ENCODE peak calls at places on chromosomes 16 and 17, in five cellular contexts. One of them, this sample, is unnamed.

GRCh38 chr17:79715318-79716182 is 15.2 kb upstream of the ENPP7 start:
- DNase-seq in HepG2: peak
- DNase-seq in PC-3: no peak
- DNase-seq in IMR-90: no peak
- DNase-seq in endothelial cell of umbilical vein: no peak
- DNase-seq in this sample: no peak

GRCh38 chr16:9115277-9115676 is 23.8 kb downstream of the HAPSTR1 start:
- DNase-seq in HepG2: no peak
- DNase-seq in PC-3: peak
- DNase-seq in IMR-90: peak
- DNase-seq in endothelial cell of umbilical vein: no peak
- DNase-seq in this sample: peak

GRCh38 chr17:6701719-6702118 is 11.4 kb downstream of the SLC13A5 start:
- DNase-seq in HepG2: peak
- DNase-seq in PC-3: peak
- DNase-seq in IMR-90: no peak
- DNase-seq in endothelial cell of umbilical vein: peak
- DNase-seq in this sample: no peak

GRCh38 chr16:58652741-58653140 is 23.1 kb upstream of the CNOT1 start:
- DNase-seq in HepG2: peak
- DNase-seq in PC-3: no peak
- DNase-seq in IMR-90: peak
- DNase-seq in endothelial cell of umbilical vein: no peak
- DNase-seq in this sample: no peak

GRCh38 chr16:5428932-5429331 is 331.3 kb upstream of the EEF2KMT start:
- DNase-seq in HepG2: peak
- DNase-seq in PC-3: peak
- DNase-seq in IMR-90: no peak
- DNase-seq in endothelial cell of umbilical vein: no peak
- DNase-seq in this sample: no peak

GRCh38 chr16:89110641-89111040 is 17.0 kb downstream of the ACSF3 start:
- DNase-seq in HepG2: no peak
- DNase-seq in PC-3: no peak
- DNase-seq in IMR-90: no peak
- DNase-seq in endothelial cell of umbilical vein: no peak
- DNase-seq in this sample: no peak

GRCh38 chr17:48054238-48055185 is 6.4 kb downstream of the NFE2L1 start:
- DNase-seq in HepG2: no peak
- DNase-seq in PC-3: no peak
- DNase-seq in IMR-90: peak
- DNase-seq in endothelial cell of umbilical vein: no peak
- DNase-seq in this sample: peak

GRCh38 chr16:70638814-70639792 is 7.3 kb upstream of the IL34 start:
- DNase-seq in HepG2: peak
- DNase-seq in PC-3: no peak
- DNase-seq in IMR-90: peak
- DNase-seq in endothelial cell of umbilical vein: no peak
- DNase-seq in this sample: no peak

GRCh38 chr16:86747761-86748160 is 169.4 kb downstream of the FOXL1 start:
- DNase-seq in HepG2: no peak
- DNase-seq in PC-3: no peak
- DNase-seq in IMR-90: no peak
- DNase-seq in endothelial cell of umbilical vein: no peak
- DNase-seq in this sample: peak

GRCh38 chr17:18951941-18952842 is at the start of gene SLC5A10:
- DNase-seq in HepG2: peak
- DNase-seq in PC-3: peak
- DNase-seq in IMR-90: no peak
- DNase-seq in endothelial cell of umbilical vein: no peak
- DNase-seq in this sample: no peak

GRCh38 chr16:7513429-7513828 is 180.8 kb downstream of the RBFOX1 start:
- DNase-seq in HepG2: peak
- DNase-seq in PC-3: no peak
- DNase-seq in IMR-90: no peak
- DNase-seq in endothelial cell of umbilical vein: no peak
- DNase-seq in this sample: no peak

GRCh38 chr17:78399028-78399692 is 20.7 kb downstream of the PGS1 start:
- DNase-seq in HepG2: no peak
- DNase-seq in PC-3: no peak
- DNase-seq in IMR-90: no peak
- DNase-seq in endothelial cell of umbilical vein: no peak
- DNase-seq in this sample: no peak

GRCh38 chr17:78400581-78401240 is 22.3 kb downstream of the PGS1 start:
- DNase-seq in HepG2: no peak
- DNase-seq in PC-3: peak
- DNase-seq in IMR-90: no peak
- DNase-seq in endothelial cell of umbilical vein: no peak
- DNase-seq in this sample: peak

GRCh38 chr17:78401891-78402290 is 23.4 kb downstream of the PGS1 start:
- DNase-seq in HepG2: no peak
- DNase-seq in PC-3: no peak
- DNase-seq in IMR-90: no peak
- DNase-seq in endothelial cell of umbilical vein: no peak
- DNase-seq in this sample: no peak

GRCh38 chr17:78399693-78400144 is 21.3 kb downstream of the PGS1 start:
- DNase-seq in HepG2: peak
- DNase-seq in PC-3: peak
- DNase-seq in IMR-90: no peak
- DNase-seq in endothelial cell of umbilical vein: no peak
- DNase-seq in this sample: peak

DNA sequence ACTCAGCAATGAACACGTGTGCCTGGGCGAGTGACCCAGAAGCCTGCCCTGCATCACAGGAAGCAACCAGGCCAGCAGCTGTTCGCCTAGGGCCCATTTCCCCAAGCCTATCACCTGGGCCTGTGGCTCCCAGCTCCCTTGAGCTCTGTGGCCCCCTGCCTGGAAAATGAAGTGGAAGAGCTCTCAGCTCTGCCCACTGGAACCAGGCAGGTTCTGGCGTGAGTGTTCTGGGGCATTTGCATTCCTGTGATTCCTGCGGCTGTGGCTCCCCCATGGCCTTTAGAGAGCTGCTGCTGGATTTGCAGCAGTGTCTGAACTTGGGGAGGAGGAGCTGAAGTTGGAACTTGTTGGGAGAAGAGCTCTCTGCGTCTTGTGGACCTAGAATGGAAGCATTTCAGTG is 22.8 kb downstream of the PGS1 start:
- DNase-seq in HepG2: no peak
- DNase-seq in PC-3: no peak
- DNase-seq in IMR-90: peak
- DNase-seq in endothelial cell of umbilical vein: no peak
- DNase-seq in this sample: peak
- H3K9ac ChIP-seq in HepG2: no peak
- H3K9ac ChIP-seq in PC-3: no peak
- H3K9ac ChIP-seq in IMR-90: no peak
- H3K9ac ChIP-seq in endothelial cell of umbilical vein: no peak
- H3K9ac ChIP-seq in this sample: no peak

DNA sequence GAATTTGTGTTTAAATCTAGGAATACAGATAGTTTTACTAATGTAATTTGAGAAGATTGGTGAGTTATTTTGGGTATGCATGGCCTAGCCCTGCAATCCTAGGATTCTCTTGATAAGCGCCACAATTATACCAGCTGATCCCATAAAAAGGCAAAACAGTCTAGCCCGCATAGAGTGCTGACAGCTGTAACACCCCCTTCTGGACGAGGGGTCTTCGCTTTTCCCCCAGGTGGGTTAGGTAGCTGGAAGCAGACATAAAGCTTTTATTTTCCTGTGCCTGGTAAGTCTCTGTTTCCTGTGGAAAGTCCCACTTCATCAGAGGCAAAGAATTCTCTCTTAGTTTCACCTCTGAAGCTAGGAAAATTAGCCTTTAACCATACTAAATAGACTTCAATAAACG is 108.3 kb downstream of the YPEL2 start:
- DNase-seq in HepG2: no peak
- DNase-seq in PC-3: no peak
- DNase-seq in IMR-90: peak
- DNase-seq in endothelial cell of umbilical vein: peak
- DNase-seq in this sample: peak
- H2AFZ ChIP-seq in HepG2: no peak
- H2AFZ ChIP-seq in PC-3: no peak
- H2AFZ ChIP-seq in IMR-90: peak
- H2AFZ ChIP-seq in endothelial cell of umbilical vein: no peak
- H2AFZ ChIP-seq in this sample: no peak

GRCh38 chr16:55326261-55326802 is 2.3 kb downstream of the IRX6 start:
- DNase-seq in HepG2: no peak
- DNase-seq in PC-3: no peak
- DNase-seq in IMR-90: no peak
- DNase-seq in endothelial cell of umbilical vein: no peak
- DNase-seq in this sample: no peak
- H3K9ac ChIP-seq in HepG2: no peak
- H3K9ac ChIP-seq in PC-3: no peak
- H3K9ac ChIP-seq in IMR-90: no peak
- H3K9ac ChIP-seq in endothelial cell of umbilical vein: no peak
- H3K9ac ChIP-seq in this sample: no peak

DNA sequence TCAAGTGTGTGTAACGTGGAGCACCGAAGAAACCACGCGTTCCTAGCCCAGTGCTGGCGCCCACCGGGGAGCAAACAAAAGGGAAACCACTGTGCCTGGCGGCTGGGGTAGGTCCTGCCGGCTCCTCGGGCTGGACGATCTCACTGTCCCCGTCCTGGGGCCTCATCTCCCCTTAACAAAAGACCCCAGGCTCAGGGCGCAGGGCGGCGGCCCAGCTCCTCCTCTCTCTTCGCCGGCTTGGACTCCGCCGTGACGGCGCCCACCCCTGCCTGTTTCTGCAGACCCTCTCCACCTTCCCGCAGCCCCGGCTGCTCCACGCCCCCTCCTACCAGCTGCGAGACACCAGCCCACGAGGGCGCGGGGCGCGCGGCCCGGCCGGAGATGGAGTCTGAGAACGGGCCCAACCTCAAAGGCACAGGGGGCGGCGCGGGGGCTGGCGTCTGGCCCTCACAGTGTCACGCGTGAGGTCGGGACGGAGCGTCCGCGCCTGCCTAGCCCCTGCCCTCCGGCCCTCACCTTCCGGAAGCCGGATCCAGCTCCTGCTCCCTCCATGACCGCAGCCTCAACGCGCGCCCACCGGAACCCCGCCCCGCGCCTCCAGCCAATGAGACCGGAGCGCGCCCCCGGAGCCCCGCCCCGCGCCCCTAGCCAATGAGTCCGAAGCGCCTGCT is at the start of gene CENPX:
- DNase-seq in HepG2: no peak
- DNase-seq in PC-3: no peak
- DNase-seq in IMR-90: no peak
- DNase-seq in endothelial cell of umbilical vein: no peak
- DNase-seq in this sample: no peak
- H2AFZ ChIP-seq in HepG2: no peak
- H2AFZ ChIP-seq in PC-3: peak
- H2AFZ ChIP-seq in IMR-90: peak
- H2AFZ ChIP-seq in endothelial cell of umbilical vein: peak
- H2AFZ ChIP-seq in this sample: peak

GRCh38 chr17:39196820-39197331 is 593 bp downstream of the CACNB1 start:
- DNase-seq in HepG2: no peak
- DNase-seq in PC-3: peak
- DNase-seq in IMR-90: no peak
- DNase-seq in endothelial cell of umbilical vein: no peak
- DNase-seq in this sample: no peak

GRCh38 chr17:39196191-39196819 is 1.2 kb downstream of the CACNB1 start:
- DNase-seq in HepG2: no peak
- DNase-seq in PC-3: no peak
- DNase-seq in IMR-90: no peak
- DNase-seq in endothelial cell of umbilical vein: no peak
- DNase-seq in this sample: peak

GRCh38 chr17:39195568-39196160 is 1.8 kb downstream of the CACNB1 start:
- DNase-seq in HepG2: no peak
- DNase-seq in PC-3: peak
- DNase-seq in IMR-90: no peak
- DNase-seq in endothelial cell of umbilical vein: no peak
- DNase-seq in this sample: peak

GRCh38 chr17:39198186-39198566 is 707 bp upstream of the CACNB1 start:
- DNase-seq in HepG2: no peak
- DNase-seq in PC-3: no peak
- DNase-seq in IMR-90: no peak
- DNase-seq in endothelial cell of umbilical vein: no peak
- DNase-seq in this sample: no peak

DNA sequence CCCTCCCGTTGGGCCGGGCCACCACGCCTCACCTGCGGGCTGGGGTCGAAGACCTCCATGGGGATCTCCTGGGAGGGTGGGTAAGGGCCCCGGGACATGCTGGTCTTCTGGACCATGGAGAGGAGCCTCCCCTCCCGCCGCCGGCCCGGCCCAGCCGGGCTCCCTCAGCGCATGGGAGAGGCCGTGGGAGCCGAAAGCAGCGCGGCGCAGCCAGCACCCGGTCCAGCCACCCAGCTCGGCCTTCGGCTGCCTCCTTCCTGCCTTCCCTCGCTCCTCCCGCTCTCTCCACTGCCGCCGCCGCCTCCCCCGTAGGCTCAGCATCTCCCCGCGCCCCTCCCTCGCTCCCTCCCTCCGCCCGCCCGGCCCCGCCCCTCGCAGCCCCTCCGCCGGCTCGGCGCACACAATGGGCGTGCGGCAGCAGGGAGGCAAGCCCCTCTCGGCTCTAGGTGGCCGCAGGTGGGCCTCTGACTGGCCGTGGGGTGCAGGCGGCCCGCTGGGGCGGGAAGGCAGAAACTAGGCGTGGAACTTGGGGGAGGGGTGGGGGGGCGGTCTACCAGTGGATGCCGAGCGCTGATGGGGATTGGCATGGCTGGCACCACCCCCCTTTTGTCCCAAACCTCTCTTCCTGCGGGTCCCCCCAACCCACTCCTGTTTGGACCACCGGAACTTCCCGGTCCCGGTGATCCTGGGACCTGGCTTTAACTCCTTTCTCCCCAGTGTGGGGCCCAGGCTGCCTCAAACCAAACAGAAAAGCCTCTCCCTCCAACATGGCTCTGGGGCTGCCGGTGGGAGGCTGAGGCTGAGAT is at the start of gene CACNB1:
- DNase-seq in HepG2: peak
- DNase-seq in PC-3: peak
- DNase-seq in IMR-90: peak
- DNase-seq in endothelial cell of umbilical vein: peak
- DNase-seq in this sample: peak
- H3K9ac ChIP-seq in HepG2: peak
- H3K9ac ChIP-seq in PC-3: peak
- H3K9ac ChIP-seq in IMR-90: peak
- H3K9ac ChIP-seq in endothelial cell of umbilical vein: no peak
- H3K9ac ChIP-seq in this sample: peak

This sample was measured in mammary epithelial cell.